ENCODE peak calls at places on chromosomes 7 and 10, in six cellular contexts. Z is psoas muscle, R is pancreas, W is adrenal gland, T is hepatocyte, V is SK-N-SH. I is an unnamed sample. For H3K4me1, the result is how much of the 10 kb centered on the place peaks cover.

GRCh38 chr7:101121996-101122932 is 4.6 kb upstream of the SERPINE1 start:
- DNase-seq in W (peak), R (no peak), Z (peak), T (peak), V (no peak), I (peak)

GRCh38 chr10:62046522-62047239 is 145.2 kb downstream of the ARID5B start:
- DNase-seq in R (no peak), T (peak), W (no peak), V (no peak), Z (peak), I (no peak)

GRCh38 chr10:109861051-109861450 is 62.3 kb downstream of the XPNPEP1 start:
- DNase-seq in W (no peak), T (no peak), Z (no peak), V (no peak), R (no peak), I (peak)

GRCh38 chr10:35961501-35961900 is 319.4 kb upstream of the FZD8 start:
- DNase-seq in V (no peak), R (no peak), W (no peak), T (no peak), Z (no peak), I (no peak)

GRCh38 chr10:119315128-119316001 is 108.0 kb downstream of the GRK5 start:
- DNase-seq in R (no peak), T (peak), Z (peak), W (peak), V (no peak), I (no peak)

GRCh38 chr10:77240042-77240619 is 397.5 kb downstream of the KCNMA1 start:
- DNase-seq in R (no peak), W (no peak), T (peak), Z (no peak), V (no peak), I (no peak)

GRCh38 chr10:71064413-71065118 is 147.8 kb upstream of the UNC5B start:
- DNase-seq in R (no peak), Z (no peak), T (no peak), W (no peak), V (no peak), I (no peak)

GRCh38 chr7:137747359-137748031 is 99.3 kb downstream of the DGKI start:
- DNase-seq in Z (no peak), V (no peak), T (no peak), R (no peak), W (no peak), I (no peak)

GRCh38 chr10:78528749-78529204 is 495.1 kb downstream of the RPS24 start:
- DNase-seq in W (no peak), R (no peak), T (no peak), V (no peak), Z (no peak), I (peak)

GRCh38 chr10:53839437-53840039 is 961.5 kb downstream of the PCDH15 start:
- DNase-seq in T (peak), R (no peak), V (peak), W (no peak), Z (no peak), I (peak)

GRCh38 chr7:55504093-55504859 is 68.0 kb downstream of the VOPP1 start:
- DNase-seq in V (no peak), R (no peak), W (no peak), T (no peak), Z (no peak), I (peak)

GRCh38 chr10:68223535-68224165 is 8.3 kb downstream of the ATOH7 start:
- DNase-seq in Z (no peak), T (peak), V (no peak), W (no peak), R (no peak), I (peak)

GRCh38 chr10:88849224-88849623 is 2.4 kb downstream of the ANKRD22 start:
- DNase-seq in Z (no peak), W (no peak), T (no peak), R (no peak), V (no peak), I (no peak)

GRCh38 chr7:2488272-2488645 is 12.1 kb upstream of the GRIFIN start:
- DNase-seq in R (peak), W (no peak), V (no peak), Z (peak), T (no peak), I (no peak)

GRCh38 chr7:55189878-55190436 is 171.1 kb downstream of the EGFR start:
- DNase-seq in R (no peak), Z (no peak), V (no peak), T (no peak), W (no peak), I (no peak)

GRCh38 chr10:116053910-116054309 is 219.1 kb downstream of the GFRA1 start:
- DNase-seq in V (no peak), W (no peak), T (no peak), R (no peak), Z (peak), I (no peak)

GRCh38 chr10:17644485-17644964 is 574 bp downstream of the STAM start:
- DNase-seq in W (peak), R (no peak), V (peak), T (peak), Z (no peak), I (no peak)

GRCh38 chr7:103772171-103772570 is 217.3 kb downstream of the RELN start:
- DNase-seq in W (no peak), T (no peak), Z (no peak), V (no peak), R (no peak), I (no peak)

GRCh38 chr10:37752309-37752875 is 105.0 kb downstream of the ZNF248 start:
- DNase-seq in V (no peak), R (no peak), Z (no peak), W (no peak), T (no peak), I (no peak)

GRCh38 chr7:15515201-15515777 is 46.5 kb downstream of the AGMO start:
- DNase-seq in V (no peak), W (no peak), T (peak), Z (no peak), R (no peak), I (no peak)

GRCh38 chr10:66980276-66980675 is 54.4 kb downstream of the LRRTM3 start:
- DNase-seq in Z (no peak), V (no peak), T (no peak), W (no peak), R (no peak), I (no peak)

DNA sequence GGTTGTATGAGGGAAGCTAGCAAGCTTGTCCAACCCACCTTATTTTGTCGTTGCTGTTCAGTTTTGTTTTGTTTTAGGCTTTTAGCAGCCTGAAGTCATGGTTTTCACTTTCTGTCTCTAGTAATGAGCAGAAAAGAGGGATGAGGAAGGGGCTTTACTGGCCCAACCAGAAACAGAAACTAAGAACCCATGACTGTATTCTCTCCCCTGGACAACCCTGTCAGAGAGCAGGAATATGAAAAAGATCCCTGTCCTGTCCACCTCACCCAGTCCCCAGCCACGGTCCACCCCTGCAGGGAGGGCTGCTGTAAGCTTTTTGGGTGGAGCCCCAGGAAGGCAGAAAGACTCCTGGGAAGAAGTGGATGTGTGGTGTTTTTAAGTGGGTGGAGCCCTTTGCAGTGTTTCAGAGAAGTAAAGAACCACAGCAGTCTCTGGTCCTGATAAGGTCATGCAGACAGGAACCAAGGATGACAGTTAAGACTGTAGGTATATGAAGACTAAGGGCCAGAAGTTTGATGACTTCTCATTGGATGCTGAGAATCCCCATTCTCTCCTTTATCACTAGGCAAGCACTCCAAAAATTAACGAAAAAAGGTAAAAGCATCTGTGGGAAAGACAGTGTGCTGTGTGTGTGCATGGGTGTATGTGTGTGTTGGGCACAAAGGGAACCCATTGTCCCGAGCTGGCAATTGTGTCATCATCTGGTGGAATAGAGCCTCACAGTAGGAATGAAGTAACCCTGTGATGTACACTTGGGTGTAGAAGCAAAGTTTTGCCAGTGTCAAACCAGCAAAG is 13.8 kb downstream of the MRPL32 start:
- DNase-seq in T (no peak), W (no peak), Z (no peak), V (no peak), R (no peak), I (no peak)
- H3K4me3 ChIP-seq in T (no peak), W (no peak), Z (no peak), V (peak), R (no peak), I (no peak)

DNA sequence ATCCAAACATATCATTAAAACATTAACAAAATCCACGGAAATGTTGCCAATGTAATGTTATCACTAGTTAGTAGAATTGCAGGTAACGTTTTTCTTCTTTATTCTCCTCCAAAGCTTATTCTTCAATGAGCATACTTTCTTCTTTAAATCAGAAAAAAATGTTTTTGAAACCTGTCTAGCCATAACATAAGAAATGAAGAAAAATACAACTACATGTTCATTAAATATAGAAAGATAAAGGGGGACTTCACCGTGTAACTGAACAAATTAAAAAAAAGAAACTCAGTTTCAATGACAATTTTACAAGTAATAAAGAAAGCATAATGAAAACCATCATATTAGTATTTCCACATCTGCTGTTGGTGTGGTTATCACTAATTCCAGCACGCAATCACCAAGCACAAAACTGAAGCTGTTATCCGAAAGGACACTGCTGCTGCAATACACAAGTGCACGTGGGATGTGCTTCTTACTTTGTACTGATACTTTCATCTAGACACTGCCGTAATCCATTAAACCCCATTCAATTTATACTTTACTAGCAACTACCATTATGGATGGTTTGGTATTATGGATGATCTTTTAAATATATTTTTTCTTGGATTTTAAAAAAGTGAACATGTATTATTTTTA is 9.6 kb downstream of the ESYT2 start:
- DNase-seq in W (no peak), V (no peak), T (no peak), Z (no peak), R (no peak), I (no peak)
- H3K4me1 ChIP-seq in W (under half), V (under half), T (half or more), Z (half or more), R (half or more), I (under half)

GRCh38 chr10:124239134-124239533 is 145.7 kb upstream of the CHST15 start:
- DNase-seq in V (no peak), Z (no peak), T (no peak), W (no peak), R (no peak), I (no peak)
- H3K27ac ChIP-seq in V (no peak), Z (no peak), T (no peak), W (no peak), R (no peak), I (no peak)

GRCh38 chr10:7432884-7433726 is 22.3 kb upstream of the SFMBT2 start:
- DNase-seq in R (no peak), W (no peak), Z (no peak), T (peak), V (no peak), I (no peak)
- H3K4me3 ChIP-seq in R (no peak), W (no peak), Z (no peak), T (no peak), V (no peak), I (no peak)

DNA sequence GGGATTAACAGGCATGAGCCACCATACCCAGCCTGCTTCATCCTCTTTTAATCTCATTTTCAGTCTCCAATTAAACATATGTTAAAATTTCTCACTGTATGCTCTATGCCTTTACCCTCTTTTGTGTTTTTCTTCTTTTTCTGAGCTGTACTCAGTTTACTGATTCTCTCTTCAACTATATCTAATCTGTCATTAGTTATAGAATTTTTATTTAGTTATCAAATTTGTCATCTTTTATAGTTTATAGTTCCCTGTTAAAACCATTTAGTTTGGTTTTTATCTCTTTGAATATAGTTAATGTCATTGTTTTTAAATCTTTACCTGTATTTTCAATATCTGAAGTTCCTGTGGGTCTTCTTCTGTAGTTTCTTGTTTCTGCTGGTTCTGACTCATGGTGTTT is 93.3 kb downstream of the KAT6B start:
- DNase-seq in V (no peak), T (no peak), Z (no peak), R (no peak), W (no peak), I (no peak)
- H3K4me1 ChIP-seq in V (under half), T (under half), Z (half or more), R (under half), W (under half), I (under half)

DNA sequence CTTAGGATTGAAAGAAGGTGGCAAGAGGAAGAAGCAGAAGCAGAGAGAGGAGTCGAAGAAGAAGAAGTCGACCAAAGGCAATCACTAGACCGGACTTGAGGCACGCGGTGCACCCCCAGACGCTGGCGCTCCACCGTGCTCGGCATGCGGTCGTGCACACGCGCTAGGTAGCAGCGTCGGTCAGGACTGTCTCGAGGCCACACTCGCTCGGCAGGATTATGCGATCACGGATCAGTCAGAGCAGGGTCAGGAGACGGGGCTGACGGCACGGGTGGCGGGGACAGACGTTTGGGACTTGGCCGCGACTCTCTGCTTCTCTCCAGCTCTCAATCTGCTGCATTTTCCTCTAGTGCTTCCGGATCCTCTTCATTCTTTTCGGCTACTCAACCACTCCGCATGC is 79.2 kb downstream of the DNAJB6 start:
- DNase-seq in V (no peak), Z (no peak), R (no peak), W (no peak), T (no peak), I (no peak)
- H3K27ac ChIP-seq in V (no peak), Z (no peak), R (no peak), W (no peak), T (no peak), I (no peak)

GRCh38 chr7:27160147-27160545 is 3.7 kb upstream of the HOXA7 start:
- DNase-seq in Z (peak), T (peak), R (peak), W (peak), V (no peak), I (no peak)
- H3K4me3 ChIP-seq in Z (peak), T (peak), R (peak), W (no peak), V (peak), I (no peak)